ENCODE peak calls at places on chromosomes 3 and 15, in ten cellular contexts. Y is WERI-Rb-1, S is HFF-Myc, R is Panc1, E is BE2C, Z is upper lobe of right lung, I is fibroblast of the aortic adventitia, H is mucosa of descending colon, T is adrenal gland, N is K562. U is an unnamed sample.

GRCh38 chr3:73141531-73141930 is 80.1 kb downstream of the EBLN2 start:
- DNase-seq in Y (no peak), S (no peak), R (no peak), E (no peak), Z (no peak), I (peak), H (no peak), T (no peak), N (no peak), U (no peak)

GRCh38 chr3:77051927-77052542 is 12.1 kb downstream of the ROBO2 start:
- DNase-seq in Y (no peak), S (no peak), R (no peak), E (no peak), Z (no peak), I (no peak), H (no peak), T (no peak), N (no peak), U (no peak)

GRCh38 chr15:47185222-47185800 is 532.0 kb upstream of the SEMA6D start:
- DNase-seq in Y (peak), S (no peak), R (no peak), E (no peak), Z (no peak), I (no peak), H (no peak), T (no peak), N (no peak), U (no peak)

GRCh38 chr15:34223904-34224596 is 766 bp upstream of the EMC4 start:
- DNase-seq in Y (peak), S (no peak), R (no peak), E (no peak), Z (no peak), I (no peak), H (peak), T (no peak), N (peak), U (no peak)

GRCh38 chr3:99114565-99115291 is 213.2 kb upstream of the DCBLD2 start:
- DNase-seq in Y (peak), S (peak), R (no peak), E (peak), Z (no peak), I (peak), H (peak), T (peak), N (peak), U (no peak)

GRCh38 chr3:146679191-146679590 is 74.0 kb upstream of the PLSCR5 start:
- DNase-seq in Y (no peak), S (no peak), R (no peak), E (no peak), Z (no peak), I (no peak), H (no peak), T (no peak), N (no peak), U (no peak)

GRCh38 chr3:194069421-194070219 is 66.3 kb upstream of the HES1 start:
- DNase-seq in Y (no peak), S (no peak), R (no peak), E (no peak), Z (no peak), I (peak), H (no peak), T (no peak), N (no peak), U (no peak)

GRCh38 chr15:70244978-70245542 is 147.3 kb upstream of the TLE3 start:
- DNase-seq in Y (no peak), S (no peak), R (no peak), E (no peak), Z (peak), I (no peak), H (no peak), T (no peak), N (no peak), U (no peak)

GRCh38 chr3:112734718-112735350 is 93.9 kb upstream of the CCDC80 start:
- DNase-seq in Y (peak), S (peak), R (peak), E (peak), Z (no peak), I (peak), H (peak), T (peak), N (peak), U (peak)

GRCh38 chr3:159987291-159987711 is 1.3 kb upstream of the IL12A start:
- DNase-seq in Y (peak), S (no peak), R (no peak), E (no peak), Z (no peak), I (peak), H (no peak), T (no peak), N (no peak), U (no peak)

GRCh38 chr15:85073556-85074194 is 92.0 kb downstream of the PDE8A start:
- DNase-seq in Y (no peak), S (no peak), R (peak), E (no peak), Z (no peak), I (no peak), H (no peak), T (no peak), N (no peak), U (no peak)

GRCh38 chr15:66760968-66761722 is 59.1 kb downstream of the SMAD6 start:
- DNase-seq in Y (no peak), S (no peak), R (no peak), E (no peak), Z (peak), I (peak), H (no peak), T (peak), N (no peak), U (peak)
- H3K4me3 ChIP-seq in Y (no peak), S (no peak), R (no peak), E (no peak), Z (no peak), I (no peak), H (no peak), T (no peak), N (no peak), U (no peak)

GRCh38 chr15:32029409-32029861 is 880 bp upstream of the CHRNA7 start:
- DNase-seq in Y (peak), S (no peak), R (no peak), E (peak), Z (no peak), I (no peak), H (peak), T (no peak), N (no peak), U (peak)
- H3K4me3 ChIP-seq in Y (peak), S (no peak), R (peak), E (peak), Z (peak), I (no peak), H (no peak), T (no peak), N (no peak), U (peak)

GRCh38 chr3:117846238-117846637 is 1136.7 kb downstream of the TUSC7 start:
- DNase-seq in Y (no peak), S (no peak), R (no peak), E (no peak), Z (no peak), I (no peak), H (no peak), T (no peak), N (no peak), U (no peak)
- H3K4me3 ChIP-seq in Y (no peak), S (no peak), R (no peak), E (no peak), Z (no peak), I (no peak), H (no peak), T (no peak), N (no peak), U (no peak)

DNA sequence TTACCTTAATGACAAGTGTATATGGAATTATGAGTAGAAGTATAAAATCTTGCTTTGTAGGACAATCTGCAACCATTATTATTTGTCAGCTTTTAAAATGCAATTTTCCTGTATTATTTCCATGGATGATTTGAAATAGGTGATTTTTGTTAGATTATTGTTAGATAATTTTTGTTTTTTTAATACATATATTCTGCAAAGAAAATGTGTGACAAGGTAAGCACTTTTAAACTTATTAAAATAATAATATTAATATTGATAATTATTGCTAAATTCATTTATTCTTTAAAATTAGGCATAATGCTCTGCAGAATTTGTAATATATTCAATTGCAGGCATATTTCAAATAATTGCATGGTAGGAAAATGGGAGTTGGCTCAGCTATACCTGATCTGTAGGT is 329.5 kb downstream of the CADM2 start:
- DNase-seq in Y (no peak), S (no peak), R (no peak), E (no peak), Z (no peak), I (no peak), H (no peak), T (no peak), N (no peak), U (no peak)
- H3K4me3 ChIP-seq in Y (no peak), S (no peak), R (no peak), E (no peak), Z (no peak), I (no peak), H (no peak), T (no peak), N (no peak), U (no peak)

GRCh38 chr3:125059488-125060245 is 3.9 kb upstream of the HEG1 start:
- DNase-seq in Y (peak), S (no peak), R (no peak), E (no peak), Z (no peak), I (peak), H (no peak), T (no peak), N (no peak), U (no peak)

GRCh38 chr3:125058959-125059358 is 3.2 kb upstream of the HEG1 start:
- DNase-seq in Y (no peak), S (no peak), R (no peak), E (no peak), Z (no peak), I (no peak), H (no peak), T (no peak), N (no peak), U (no peak)

GRCh38 chr3:125061646-125062045 is 5.8 kb upstream of the HEG1 start:
- DNase-seq in Y (no peak), S (no peak), R (no peak), E (no peak), Z (no peak), I (peak), H (no peak), T (no peak), N (no peak), U (no peak)

GRCh38 chr3:125062904-125063618 is 7.3 kb upstream of the HEG1 start:
- DNase-seq in Y (no peak), S (no peak), R (peak), E (no peak), Z (peak), I (peak), H (no peak), T (no peak), N (no peak), U (no peak)

GRCh38 chr3:125061170-125061569 is 5.4 kb upstream of the HEG1 start:
- DNase-seq in Y (no peak), S (no peak), R (no peak), E (no peak), Z (no peak), I (peak), H (no peak), T (peak), N (no peak), U (no peak)
- H3K4me3 ChIP-seq in Y (no peak), S (no peak), R (no peak), E (no peak), Z (peak), I (peak), H (no peak), T (no peak), N (no peak), U (no peak)

GRCh38 chr3:42503957-42504333 is 1.5 kb downstream of the VIPR1 start:
- DNase-seq in Y (peak), S (no peak), R (no peak), E (no peak), Z (peak), I (no peak), H (peak), T (no peak), N (no peak), U (peak)

GRCh38 chr3:42501681-42502428 is 588 bp upstream of the VIPR1 start:
- DNase-seq in Y (peak), S (no peak), R (no peak), E (peak), Z (peak), I (peak), H (peak), T (peak), N (peak), U (peak)

GRCh38 chr3:42504334-42505202 is 2.1 kb downstream of the VIPR1 start:
- DNase-seq in Y (peak), S (no peak), R (no peak), E (no peak), Z (peak), I (no peak), H (peak), T (no peak), N (peak), U (peak)

GRCh38 chr3:42502429-42503250 is at the start of gene VIPR1:
- DNase-seq in Y (peak), S (no peak), R (no peak), E (peak), Z (peak), I (no peak), H (peak), T (peak), N (peak), U (peak)

DNA sequence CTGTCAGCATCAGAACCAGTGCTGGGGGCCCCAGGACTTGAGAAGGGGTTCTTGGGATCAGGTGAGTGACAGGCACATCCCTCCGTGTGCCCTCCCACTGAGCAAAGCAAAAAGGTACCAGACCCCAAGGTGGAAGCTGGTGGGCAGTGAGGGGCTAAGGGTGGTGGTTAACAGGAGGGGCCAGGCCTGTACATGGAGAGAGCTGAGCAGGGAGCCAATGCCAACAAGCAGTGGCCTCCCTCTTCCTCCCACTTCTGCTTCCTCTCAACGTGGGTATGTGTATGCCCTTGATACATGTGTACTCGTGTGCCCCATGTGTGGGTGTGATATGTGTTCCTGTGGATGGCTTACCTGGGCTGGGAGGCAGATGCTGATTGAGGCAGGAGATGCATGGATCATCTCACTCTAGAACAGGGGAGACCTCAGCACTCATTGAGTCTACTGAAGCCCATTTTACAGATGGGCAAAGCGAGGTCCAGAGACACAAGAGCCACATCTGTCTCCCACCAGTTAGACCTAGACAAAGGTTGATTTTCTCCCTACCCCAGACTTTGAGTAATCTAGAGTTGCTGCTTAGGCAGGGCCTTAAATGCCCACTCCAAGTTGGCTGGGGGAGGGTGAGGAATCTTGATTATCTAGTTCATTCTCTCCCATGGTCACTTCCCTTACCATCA is 945 bp downstream of the VIPR1 start:
- DNase-seq in Y (peak), S (no peak), R (no peak), E (no peak), Z (no peak), I (no peak), H (peak), T (no peak), N (no peak), U (peak)
- H3K4me3 ChIP-seq in Y (no peak), S (no peak), R (no peak), E (no peak), Z (peak), I (no peak), H (peak), T (no peak), N (no peak), U (peak)

DNA sequence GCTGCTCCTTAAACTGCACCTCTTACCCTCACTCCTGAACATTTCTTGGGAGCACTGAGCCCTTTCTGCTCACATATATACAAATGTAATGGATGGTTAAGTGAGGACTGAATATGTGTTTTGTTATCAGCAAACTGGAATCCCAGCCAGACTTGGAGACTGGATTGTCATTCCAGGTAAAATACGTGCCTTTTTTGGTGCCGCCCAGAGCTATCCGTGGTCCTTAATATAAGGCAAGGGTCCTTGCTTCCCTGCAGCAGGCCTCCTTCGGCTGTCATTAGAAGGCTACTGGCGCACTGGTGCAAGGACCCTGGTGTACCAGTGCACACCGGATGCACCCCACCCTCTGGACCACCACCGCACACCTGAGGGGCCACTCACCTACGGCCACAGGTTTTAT is 1.1 kb upstream of the GABRB3 start:
- DNase-seq in Y (peak), S (no peak), R (no peak), E (no peak), Z (no peak), I (no peak), H (no peak), T (no peak), N (no peak), U (no peak)
- H3K4me3 ChIP-seq in Y (peak), S (no peak), R (no peak), E (peak), Z (no peak), I (no peak), H (no peak), T (no peak), N (no peak), U (no peak)